ENCODE peak calls at places on chromosomes 11 and 22, in eight cellular contexts. One of them, this sample, is unnamed.
A peak's percentile ranks its signal among the peaks of the same experiment; 100 is the strongest.

GRCh38 chr22:33565580-33565995 is 354.7 kb downstream of the LARGE1 start:
- DNase-seq in kidney glomerular epithelial cell: no peak
- DNase-seq in NCI-H2107: no peak
- DNase-seq in T-helper 1 cell: no peak
- DNase-seq in fibroblast of lung: no peak
- DNase-seq in stimulated activated CD4-positive, alpha-beta T cell treated with anti-CD3 and anti-CD28 coated beads, Interleukin-2, amount 100 ng/mL, for 48 hours: no peak
- DNase-seq in naive thymus-derived CD4-positive, alpha-beta T cell: no peak
- DNase-seq in SK-MEL-5: no peak
- DNase-seq in this sample: no peak

GRCh38 chr11:64492561-64492960 is 98.5 kb upstream of the SLC22A12 start:
- DNase-seq in NCI-H2107: no peak
- DNase-seq in SK-MEL-5: no peak
- DNase-seq in naive thymus-derived CD4-positive, alpha-beta T cell: no peak
- DNase-seq in T-helper 1 cell: no peak
- DNase-seq in kidney glomerular epithelial cell: no peak
- DNase-seq in fibroblast of lung: no peak
- DNase-seq in stimulated activated CD4-positive, alpha-beta T cell treated with anti-CD3 and anti-CD28 coated beads, Interleukin-2, amount 100 ng/mL, for 48 hours: no peak
- DNase-seq in this sample: no peak

GRCh38 chr11:120244476-120244875 is 4.5 kb downstream of the POU2F3 start:
- DNase-seq in kidney glomerular epithelial cell: peak; percentile 35
- DNase-seq in T-helper 1 cell: no peak
- DNase-seq in naive thymus-derived CD4-positive, alpha-beta T cell: no peak
- DNase-seq in fibroblast of lung: peak; percentile 52
- DNase-seq in SK-MEL-5: no peak
- DNase-seq in stimulated activated CD4-positive, alpha-beta T cell treated with anti-CD3 and anti-CD28 coated beads, Interleukin-2, amount 100 ng/mL, for 48 hours: peak; percentile 13
- DNase-seq in NCI-H2107: no peak
- DNase-seq in this sample: no peak

GRCh38 chr11:123181075-123181474 is 14.0 kb downstream of the CLMP start:
- DNase-seq in fibroblast of lung: no peak
- DNase-seq in SK-MEL-5: no peak
- DNase-seq in stimulated activated CD4-positive, alpha-beta T cell treated with anti-CD3 and anti-CD28 coated beads, Interleukin-2, amount 100 ng/mL, for 48 hours: no peak
- DNase-seq in kidney glomerular epithelial cell: no peak
- DNase-seq in naive thymus-derived CD4-positive, alpha-beta T cell: no peak
- DNase-seq in T-helper 1 cell: no peak
- DNase-seq in NCI-H2107: no peak
- DNase-seq in this sample: no peak

GRCh38 chr11:19552100-19552499 is 160.5 kb upstream of the NAV2 start:
- DNase-seq in T-helper 1 cell: no peak
- DNase-seq in naive thymus-derived CD4-positive, alpha-beta T cell: no peak
- DNase-seq in NCI-H2107: no peak
- DNase-seq in kidney glomerular epithelial cell: no peak
- DNase-seq in fibroblast of lung: no peak
- DNase-seq in stimulated activated CD4-positive, alpha-beta T cell treated with anti-CD3 and anti-CD28 coated beads, Interleukin-2, amount 100 ng/mL, for 48 hours: no peak
- DNase-seq in SK-MEL-5: no peak
- DNase-seq in this sample: no peak

GRCh38 chr11:32184057-32185055 is 93.5 kb downstream of the RCN1 start:
- DNase-seq in NCI-H2107: no peak
- DNase-seq in fibroblast of lung: no peak
- DNase-seq in T-helper 1 cell: no peak
- DNase-seq in stimulated activated CD4-positive, alpha-beta T cell treated with anti-CD3 and anti-CD28 coated beads, Interleukin-2, amount 100 ng/mL, for 48 hours: no peak
- DNase-seq in SK-MEL-5: no peak
- DNase-seq in kidney glomerular epithelial cell: no peak
- DNase-seq in naive thymus-derived CD4-positive, alpha-beta T cell: no peak
- DNase-seq in this sample: no peak

GRCh38 chr22:44738347-44738715 is 14.0 kb upstream of the ARHGAP8 start:
- DNase-seq in stimulated activated CD4-positive, alpha-beta T cell treated with anti-CD3 and anti-CD28 coated beads, Interleukin-2, amount 100 ng/mL, for 48 hours: no peak
- DNase-seq in T-helper 1 cell: no peak
- DNase-seq in kidney glomerular epithelial cell: peak; percentile 63
- DNase-seq in fibroblast of lung: peak; percentile 23
- DNase-seq in SK-MEL-5: no peak
- DNase-seq in NCI-H2107: no peak
- DNase-seq in naive thymus-derived CD4-positive, alpha-beta T cell: no peak
- DNase-seq in this sample: no peak

GRCh38 chr22:43437871-43438475 is 26.2 kb downstream of the MPPED1 start:
- DNase-seq in naive thymus-derived CD4-positive, alpha-beta T cell: no peak
- DNase-seq in SK-MEL-5: no peak
- DNase-seq in fibroblast of lung: no peak
- DNase-seq in NCI-H2107: no peak
- DNase-seq in T-helper 1 cell: no peak
- DNase-seq in stimulated activated CD4-positive, alpha-beta T cell treated with anti-CD3 and anti-CD28 coated beads, Interleukin-2, amount 100 ng/mL, for 48 hours: no peak
- DNase-seq in kidney glomerular epithelial cell: no peak
- DNase-seq in this sample: no peak

GRCh38 chr11:36688132-36688531 is 90.1 kb upstream of the RAG2 start:
- DNase-seq in T-helper 1 cell: no peak
- DNase-seq in SK-MEL-5: no peak
- DNase-seq in stimulated activated CD4-positive, alpha-beta T cell treated with anti-CD3 and anti-CD28 coated beads, Interleukin-2, amount 100 ng/mL, for 48 hours: no peak
- DNase-seq in kidney glomerular epithelial cell: no peak
- DNase-seq in naive thymus-derived CD4-positive, alpha-beta T cell: no peak
- DNase-seq in NCI-H2107: no peak
- DNase-seq in fibroblast of lung: no peak
- DNase-seq in this sample: no peak

This sample was measured in HAP-1.